ENCODE peak calls at places on chromosomes 1 and 21, in nine cellular contexts. K is ascending aorta, O is AG08395, H is AG09319, P is body of pancreas, A is NCI-H1092 treated with DMSO at 0.1 percent for 48 hours, G is cardiac fibroblast, M is HTR-8/SVneo, N is GM06990. L is an unnamed sample.

GRCh38 chr1:55584521-55585401 is 369.6 kb upstream of the USP24 start:
- DNase-seq in P (no peak), H (peak), G (peak), A (peak), K (no peak), O (peak), N (no peak), M (no peak), L (no peak)

GRCh38 chr1:46673749-46674182 is 2.1 kb downstream of the TEX38 start:
- DNase-seq in P (no peak), H (no peak), K (no peak), M (peak), N (no peak), O (no peak), G (peak), A (no peak), L (no peak)

GRCh38 chr21:33011462-33011861 is 14.3 kb upstream of the OLIG2 start:
- DNase-seq in M (peak), H (no peak), A (no peak), G (peak), N (no peak), O (peak), K (no peak), P (no peak), L (no peak)

GRCh38 chr1:51506537-51506936 is 12.5 kb downstream of the EPS15 start:
- DNase-seq in N (peak), P (peak), K (no peak), M (peak), A (no peak), H (peak), G (peak), O (peak), L (no peak)

GRCh38 chr1:53410100-53410541 is 49.1 kb upstream of the DMRTB1 start:
- DNase-seq in M (peak), P (no peak), O (no peak), H (no peak), N (peak), A (no peak), G (peak), K (no peak), L (peak)

GRCh38 chr1:208934933-208935332 is 648.6 kb upstream of the CAMK1G start:
- DNase-seq in M (no peak), P (no peak), A (no peak), H (no peak), N (no peak), K (no peak), G (no peak), O (no peak), L (no peak)

GRCh38 chr1:161119379-161120061 is 1.6 kb downstream of the NIT1 start:
- DNase-seq in K (peak), A (no peak), O (peak), M (peak), G (peak), H (no peak), N (peak), P (peak), L (peak)

GRCh38 chr1:117612517-117613248 is 6.8 kb downstream of the TENT5C start:
- DNase-seq in M (peak), K (peak), A (no peak), G (peak), P (no peak), O (peak), H (peak), N (no peak), L (no peak)

GRCh38 chr1:177355575-177355974 is 184.8 kb downstream of the BRINP2 start:
- DNase-seq in M (no peak), N (no peak), K (no peak), H (no peak), P (peak), G (peak), A (peak), O (peak), L (no peak)

GRCh38 chr1:114124644-114125043 is 29.0 kb downstream of the SYT6 start:
- DNase-seq in O (no peak), P (no peak), N (no peak), H (no peak), K (no peak), A (no peak), M (no peak), G (no peak), L (no peak)

GRCh38 chr1:234926252-234926573 is 202.4 kb downstream of the TOMM20 start:
- DNase-seq in K (peak), M (no peak), H (no peak), O (no peak), G (no peak), P (no peak), N (peak), A (peak), L (peak)

GRCh38 chr1:223707270-223708000 is 4.9 kb upstream of the CAPN2 start:
- DNase-seq in N (no peak), H (peak), G (peak), M (peak), O (peak), K (peak), P (peak), A (peak), L (no peak)

GRCh38 chr21:36881223-36881622 is 85.2 kb downstream of the HLCS start:
- DNase-seq in K (no peak), A (no peak), O (no peak), P (no peak), H (no peak), N (no peak), M (peak), G (peak), L (no peak)

GRCh38 chr1:69863704-69864103 is 296.0 kb downstream of the LRRC7 start:
- DNase-seq in K (no peak), M (no peak), N (no peak), G (no peak), H (no peak), O (no peak), A (no peak), P (no peak), L (no peak)

GRCh38 chr1:117068580-117068979 is 8.5 kb downstream of the TTF2 start:
- DNase-seq in G (no peak), K (no peak), M (no peak), P (no peak), H (no peak), O (no peak), A (no peak), N (no peak), L (no peak)

GRCh38 chr21:28252923-28253322 is 739.8 kb downstream of the LTN1 start:
- DNase-seq in M (no peak), P (no peak), O (no peak), A (no peak), N (no peak), K (no peak), H (no peak), G (peak), L (no peak)

GRCh38 chr21:44057960-44058651 is 46.0 kb downstream of the TRAPPC10 start:
- DNase-seq in A (no peak), O (no peak), M (no peak), G (no peak), N (no peak), H (no peak), K (no peak), P (no peak), L (no peak)

GRCh38 chr1:1760715-1761114 is 17.6 kb downstream of the NADK start:
- DNase-seq in A (no peak), N (no peak), O (no peak), M (no peak), P (no peak), G (no peak), H (no peak), K (no peak), L (no peak)

GRCh38 chr1:54728027-54728426 is 12.4 kb downstream of the TTC4 start:
- DNase-seq in M (no peak), K (no peak), O (no peak), N (no peak), H (no peak), G (no peak), P (no peak), A (no peak), L (no peak)

GRCh38 chr1:244674446-244674845 is 21.5 kb downstream of the DESI2 start:
- DNase-seq in G (peak), K (no peak), H (no peak), A (no peak), M (no peak), N (no peak), P (no peak), O (no peak), L (no peak)

GRCh38 chr1:2379733-2380404 is 11.5 kb downstream of the MORN1 start:
- DNase-seq in N (peak), P (no peak), O (no peak), M (no peak), K (no peak), G (no peak), A (no peak), H (no peak), L (no peak)

GRCh38 chr1:164772635-164773034 is 213.7 kb downstream of the PBX1 start:
- DNase-seq in P (peak), O (peak), N (no peak), G (peak), K (peak), H (peak), M (peak), A (peak), L (no peak)

L was measured in effector memory CD8-positive, alpha-beta T cell.